ENCODE peak calls at places on chromosomes 2 and 18, in ten cellular contexts. L is HFFc6, M is body of pancreas, J is A172, C is NCI-H1092, Q is pons, O is MG63, T is posterior cingulate gyrus, E is HepG2, H is ELR. I is an unnamed sample.

GRCh38 chr18:24368749-24369148 is 28.9 kb downstream of the OSBPL1A start:
- DNase-seq in L (no peak), M (no peak), J (no peak), C (no peak), Q (no peak), O (no peak), T (no peak), E (no peak), H (peak; percentile 28), I (no peak)

GRCh38 chr2:144426355-144426754 is 93.6 kb downstream of the ZEB2 start:
- DNase-seq in L (no peak), M (no peak), J (no peak), C (no peak), Q (peak; percentile 53), O (no peak), T (no peak), E (no peak), H (no peak), I (no peak)

GRCh38 chr2:24191848-24192247 is 17.0 kb downstream of the FAM228A start:
- DNase-seq in L (no peak), M (no peak), J (no peak), C (no peak), Q (no peak), O (no peak), T (no peak), E (no peak), H (no peak), I (no peak)

GRCh38 chr18:70172225-70172624 is 33.3 kb downstream of the RTTN start:
- DNase-seq in L (peak; percentile 19), M (no peak), J (peak; percentile 3), C (no peak), Q (no peak), O (no peak), T (no peak), E (no peak), H (peak; percentile 44), I (no peak)

GRCh38 chr2:240162032-240162431 is 21.6 kb upstream of the OTOS start:
- DNase-seq in L (no peak), M (no peak), J (no peak), C (no peak), Q (no peak), O (no peak), T (no peak), E (no peak), H (no peak), I (no peak)

GRCh38 chr2:144711084-144711483 is 191.2 kb upstream of the ZEB2 start:
- DNase-seq in L (no peak), M (no peak), J (no peak), C (no peak), Q (no peak), O (no peak), T (no peak), E (no peak), H (no peak), I (no peak)

GRCh38 chr18:8350628-8351027 is 258.6 kb upstream of the RAB12 start:
- DNase-seq in L (no peak), M (no peak), J (no peak), C (no peak), Q (no peak), O (no peak), T (no peak), E (no peak), H (no peak), I (no peak)

GRCh38 chr2:71604709-71605085 is 151.3 kb downstream of the DYSF start:
- DNase-seq in L (no peak), M (no peak), J (no peak), C (no peak), Q (no peak), O (no peak), T (peak; percentile 5), E (no peak), H (no peak), I (no peak)

GRCh38 chr2:168964251-168964807 is 63.2 kb downstream of the G6PC2 start:
- DNase-seq in L (no peak), M (no peak), J (no peak), C (no peak), Q (no peak), O (no peak), T (no peak), E (no peak), H (no peak), I (no peak)

GRCh38 chr2:60295591-60295962 is 257.9 kb downstream of the BCL11A start:
- DNase-seq in L (no peak), M (no peak), J (no peak), C (no peak), Q (peak; percentile 85), O (no peak), T (peak; percentile 60), E (no peak), H (no peak), I (no peak)

GRCh38 chr2:224884188-224884587 is 158.1 kb downstream of the DOCK10 start:
- DNase-seq in L (peak; percentile 25), M (no peak), J (no peak), C (no peak), Q (no peak), O (no peak), T (no peak), E (no peak), H (no peak), I (no peak)

GRCh38 chr2:46296216-46296839 is 879 bp upstream of the EPAS1 start:
- DNase-seq in L (no peak), M (peak; percentile 76), J (no peak), C (no peak), Q (peak; percentile 41), O (peak; percentile 72), T (peak; percentile 31), E (no peak), H (peak; percentile 40), I (peak; percentile 17)

GRCh38 chr2:128310094-128310716 is 8.5 kb downstream of the HS6ST1 start:
- DNase-seq in L (no peak), M (peak; percentile 7), J (no peak), C (no peak), Q (no peak), O (no peak), T (peak; percentile 6), E (no peak), H (no peak), I (no peak)

GRCh38 chr2:159936471-159936870 is 125.9 kb downstream of the PLA2R1 start:
- DNase-seq in L (no peak), M (peak; percentile 8), J (peak; percentile 45), C (no peak), Q (no peak), O (no peak), T (no peak), E (no peak), H (peak; percentile 21), I (no peak)

GRCh38 chr2:159202568-159203071 is 83.9 kb downstream of the WDSUB1 start:
- DNase-seq in L (peak; percentile 99), M (peak; percentile 77), J (peak; percentile 70), C (no peak), Q (peak; percentile 77), O (peak; percentile 94), T (peak; percentile 27), E (peak; percentile 20), H (peak; percentile 96), I (peak; percentile 18)

GRCh38 chr2:161352718-161353117 is 44.5 kb downstream of the PSMD14 start:
- DNase-seq in L (no peak), M (no peak), J (no peak), C (no peak), Q (no peak), O (no peak), T (no peak), E (no peak), H (no peak), I (no peak)

GRCh38 chr2:234869164-234869563 is 82.7 kb upstream of the SH3BP4 start:
- DNase-seq in L (no peak), M (peak; percentile 32), J (no peak), C (no peak), Q (no peak), O (no peak), T (no peak), E (no peak), H (no peak), I (no peak)

GRCh38 chr2:72157871-72158771 is 10.5 kb upstream of the CYP26B1 start:
- DNase-seq in L (no peak), M (no peak), J (no peak), C (no peak), Q (no peak), O (no peak), T (no peak), E (no peak), H (no peak), I (no peak)

GRCh38 chr2:198697218-198697617 is 760.5 kb downstream of the SATB2 start:
- DNase-seq in L (no peak), M (no peak), J (no peak), C (no peak), Q (no peak), O (no peak), T (no peak), E (no peak), H (no peak), I (no peak)

GRCh38 chr2:241514545-241514944 is 6.2 kb upstream of the STK25 start:
- DNase-seq in L (peak; percentile 8), M (no peak), J (no peak), C (no peak), Q (no peak), O (no peak), T (no peak), E (no peak), H (peak; percentile 59), I (no peak)

GRCh38 chr2:26772064-26773001 is 8.2 kb downstream of the SLC35F6 start:
- DNase-seq in L (peak; percentile 50), M (peak; percentile 96), J (peak; percentile 59), C (no peak), Q (peak; percentile 89), O (peak; percentile 89), T (peak; percentile 81), E (peak; percentile 83), H (peak; percentile 54), I (peak; percentile 69)

GRCh38 chr2:168782271-168782670 is 20.2 kb upstream of the NOSTRIN start:
- DNase-seq in L (no peak), M (no peak), J (no peak), C (no peak), Q (no peak), O (no peak), T (no peak), E (no peak), H (no peak), I (no peak)

GRCh38 chr2:82811946-82812345 is 1647.1 kb downstream of the SUCLG1 start:
- DNase-seq in L (no peak), M (no peak), J (no peak), C (no peak), Q (no peak), O (no peak), T (no peak), E (no peak), H (no peak), I (no peak)

GRCh38 chr2:11073251-11073650 is 82.0 kb upstream of the SLC66A3 start:
- DNase-seq in L (no peak), M (peak; percentile 66), J (no peak), C (no peak), Q (no peak), O (peak; percentile 60), T (no peak), E (peak; percentile 29), H (peak; percentile 9), I (peak; percentile 53)

GRCh38 chr2:240604291-240604938 is 17.9 kb downstream of the CAPN10 start:
- DNase-seq in L (peak; percentile 52), M (peak; percentile 74), J (peak; percentile 88), C (no peak), Q (peak; percentile 92), O (peak; percentile 56), T (peak; percentile 92), E (peak; percentile 96), H (peak; percentile 63), I (peak; percentile 79)

GRCh38 chr18:37612519-37612918 is 46.9 kb upstream of the CELF4 start:
- DNase-seq in L (no peak), M (no peak), J (no peak), C (no peak), Q (no peak), O (no peak), T (no peak), E (no peak), H (no peak), I (no peak)

I was measured in substantia nigra.